ENCODE peak calls at places on chromosomes 16 and 17, in nine cellular contexts. I is ovary, M is H1, V is A549, G is tibial nerve, U is K562, D is SK-N-SH, T is transverse colon, E is esophagus muscularis mucosa. H is an unnamed sample.

GRCh38 chr16:14151256-14152030 is 80.3 kb downstream of the MRTFB start:
- DNase-seq in I (no peak), M (no peak), V (no peak), G (no peak), U (no peak), D (no peak), T (no peak), E (no peak), H (no peak)

GRCh38 chr17:72222971-72223370 is 102.2 kb downstream of the SOX9 start:
- DNase-seq in I (no peak), M (no peak), V (no peak), G (no peak), U (no peak), D (no peak), T (no peak), E (no peak), H (no peak)

GRCh38 chr17:74150428-74151025 is 53.0 kb upstream of the RPL38 start:
- DNase-seq in I (no peak), M (no peak), V (no peak), G (no peak), U (no peak), D (no peak), T (no peak), E (peak), H (no peak)

GRCh38 chr17:75326587-75326955 is 37.3 kb upstream of the SLC25A19 start:
- DNase-seq in I (no peak), M (no peak), V (no peak), G (no peak), U (no peak), D (no peak), T (no peak), E (no peak), H (no peak)

GRCh38 chr17:16314189-16314588 is 39.1 kb downstream of the CENPV start:
- DNase-seq in I (no peak), M (no peak), V (no peak), G (no peak), U (no peak), D (no peak), T (no peak), E (no peak), H (no peak)

GRCh38 chr16:23362460-23363317 is 60.6 kb downstream of the SCNN1B start:
- DNase-seq in I (no peak), M (no peak), V (no peak), G (peak), U (no peak), D (no peak), T (peak), E (no peak), H (peak)

GRCh38 chr16:86773339-86773715 is 195.0 kb downstream of the FOXL1 start:
- DNase-seq in I (no peak), M (no peak), V (no peak), G (no peak), U (no peak), D (no peak), T (no peak), E (no peak), H (no peak)

GRCh38 chr17:57955183-57955952 is at the start of gene CUEDC1:
- DNase-seq in I (peak), M (no peak), V (peak), G (peak), U (peak), D (peak), T (peak), E (peak), H (peak)

GRCh38 chr16:86306046-86306644 is 204.2 kb upstream of the FOXF1 start:
- DNase-seq in I (no peak), M (no peak), V (no peak), G (no peak), U (no peak), D (no peak), T (no peak), E (no peak), H (no peak)

GRCh38 chr16:6976716-6977115 is 355.9 kb upstream of the RBFOX1 start:
- DNase-seq in I (no peak), M (no peak), V (no peak), G (no peak), U (no peak), D (no peak), T (no peak), E (no peak), H (no peak)

GRCh38 chr16:89761304-89761922 is 40.1 kb downstream of the ZNF276 start:
- DNase-seq in I (no peak), M (no peak), V (no peak), G (no peak), U (no peak), D (no peak), T (no peak), E (no peak), H (no peak)

GRCh38 chr17:69223809-69224208 is 4.8 kb downstream of the ABCA10 start:
- DNase-seq in I (no peak), M (no peak), V (no peak), G (no peak), U (no peak), D (no peak), T (no peak), E (no peak), H (no peak)

GRCh38 chr16:50154369-50154947 is 1.4 kb downstream of the TENT4B start:
- DNase-seq in I (no peak), M (no peak), V (peak), G (no peak), U (peak), D (peak), T (peak), E (no peak), H (no peak)

GRCh38 chr17:13346996-13347762 is 254.6 kb downstream of the HS3ST3A1 start:
- DNase-seq in I (no peak), M (no peak), V (no peak), G (no peak), U (peak), D (no peak), T (no peak), E (no peak), H (no peak)

GRCh38 chr17:72076678-72077030 is 44.2 kb upstream of the SOX9 start:
- DNase-seq in I (no peak), M (no peak), V (no peak), G (no peak), U (no peak), D (no peak), T (no peak), E (no peak), H (no peak)

GRCh38 chr16:85541619-85542547 is 71.2 kb upstream of the GSE1 start:
- DNase-seq in I (no peak), M (no peak), V (no peak), G (no peak), U (peak), D (no peak), T (no peak), E (no peak), H (no peak)

GRCh38 chr17:60158751-60159478 is 9.1 kb downstream of the CA4 start:
- DNase-seq in I (no peak), M (no peak), V (no peak), G (no peak), U (no peak), D (peak), T (no peak), E (no peak), H (no peak)

GRCh38 chr16:15482068-15482747 is 47.8 kb downstream of the BMERB1 start:
- DNase-seq in I (peak), M (peak), V (peak), G (no peak), U (peak), D (peak), T (peak), E (peak), H (peak)

GRCh38 chr17:17025621-17026020 is 16.6 kb upstream of the MPRIP start:
- DNase-seq in I (no peak), M (no peak), V (no peak), G (no peak), U (no peak), D (no peak), T (no peak), E (no peak), H (peak)

GRCh38 chr17:41800601-41801373 is 11.0 kb downstream of the P3H4 start:
- DNase-seq in I (peak), M (peak), V (peak), G (no peak), U (peak), D (peak), T (peak), E (no peak), H (peak)

GRCh38 chr16:72985148-72985882 is 62.6 kb downstream of the ZFHX3 start:
- DNase-seq in I (no peak), M (no peak), V (no peak), G (peak), U (no peak), D (no peak), T (no peak), E (no peak), H (no peak)

GRCh38 chr16:23518435-23518891 is 8.2 kb upstream of the GGA2 start:
- DNase-seq in I (no peak), M (no peak), V (no peak), G (no peak), U (peak), D (no peak), T (no peak), E (no peak), H (no peak)

GRCh38 chr17:17351356-17351891 is 48.3 kb downstream of the NT5M start:
- DNase-seq in I (no peak), M (no peak), V (no peak), G (no peak), U (no peak), D (no peak), T (no peak), E (no peak), H (peak)

GRCh38 chr17:64635647-64636305 is 26.3 kb downstream of the SMURF2 start:
- DNase-seq in I (no peak), M (no peak), V (no peak), G (no peak), U (no peak), D (no peak), T (no peak), E (no peak), H (no peak)

GRCh38 chr17:81961087-81961514 is at the start of gene NOTUM:
- DNase-seq in I (no peak), M (no peak), V (peak), G (no peak), U (peak), D (peak), T (no peak), E (no peak), H (no peak)

GRCh38 chr16:3945751-3946603 is 65.5 kb upstream of the CREBBP start:
- DNase-seq in I (no peak), M (no peak), V (peak), G (no peak), U (no peak), D (no peak), T (peak), E (no peak), H (peak)

GRCh38 chr17:81479672-81480071 is 32.9 kb downstream of the ACTG1 start:
- DNase-seq in I (no peak), M (no peak), V (no peak), G (no peak), U (peak), D (no peak), T (no peak), E (no peak), H (no peak)

GRCh38 chr16:56679078-56679730 is 3.1 kb upstream of the MT1X start:
- DNase-seq in I (no peak), M (no peak), V (no peak), G (no peak), U (no peak), D (no peak), T (no peak), E (no peak), H (no peak)

GRCh38 chr17:64441772-64442549 is 7.0 kb upstream of the MILR1 start:
- DNase-seq in I (no peak), M (no peak), V (no peak), G (no peak), U (peak), D (no peak), T (peak), E (no peak), H (no peak)

GRCh38 chr17:48613862-48614694 is 1.0 kb downstream of the HOXB8 start:
- DNase-seq in I (no peak), M (no peak), V (peak), G (no peak), U (no peak), D (no peak), T (no peak), E (no peak), H (no peak)

GRCh38 chr17:14201595-14201994 is 35.1 kb downstream of the CDRT15 start:
- DNase-seq in I (no peak), M (no peak), V (no peak), G (no peak), U (no peak), D (no peak), T (peak), E (no peak), H (no peak)

GRCh38 chr17:45316271-45317112 is at the start of gene MAP3K14:
- DNase-seq in I (peak), M (no peak), V (no peak), G (peak), U (peak), D (peak), T (peak), E (no peak), H (peak)

GRCh38 chr17:4204676-4205075 is 59.1 kb downstream of the ANKFY1 start:
- DNase-seq in I (no peak), M (no peak), V (no peak), G (peak), U (no peak), D (no peak), T (peak), E (no peak), H (no peak)

GRCh38 chr16:23754594-23755483 is at the start of gene CHP2:
- DNase-seq in I (no peak), M (no peak), V (no peak), G (no peak), U (peak), D (peak), T (peak), E (no peak), H (no peak)

GRCh38 chr16:19555938-19556778 is 655 bp downstream of the VPS35L start:
- DNase-seq in I (peak), M (peak), V (peak), G (no peak), U (peak), D (peak), T (peak), E (no peak), H (no peak)

GRCh38 chr17:28839221-28839620 is 3.4 kb downstream of the FAM222B start:
- DNase-seq in I (no peak), M (no peak), V (no peak), G (no peak), U (no peak), D (no peak), T (no peak), E (no peak), H (no peak)

GRCh38 chr17:27579304-27579703 is 51.7 kb upstream of the LGALS9 start:
- DNase-seq in I (no peak), M (no peak), V (no peak), G (no peak), U (no peak), D (no peak), T (no peak), E (no peak), H (no peak)

GRCh38 chr17:27579897-27580321 is 51.1 kb upstream of the LGALS9 start:
- DNase-seq in I (no peak), M (no peak), V (no peak), G (no peak), U (peak), D (no peak), T (no peak), E (no peak), H (no peak)

GRCh38 chr17:27578718-27579085 is 52.3 kb upstream of the LGALS9 start:
- DNase-seq in I (no peak), M (no peak), V (no peak), G (no peak), U (peak), D (no peak), T (no peak), E (no peak), H (no peak)

GRCh38 chr17:27582696-27583095 is 48.3 kb upstream of the LGALS9 start:
- DNase-seq in I (no peak), M (no peak), V (no peak), G (no peak), U (no peak), D (no peak), T (no peak), E (no peak), H (no peak)

GRCh38 chr17:27581016-27581415 is 50.0 kb upstream of the LGALS9 start:
- DNase-seq in I (no peak), M (no peak), V (no peak), G (no peak), U (no peak), D (no peak), T (no peak), E (no peak), H (no peak)
- TF ChIP-seq CTCF in I (no peak), M (no peak), V (no peak), G (no peak), U (no peak), D (no peak), T (no peak), E (no peak), H (no peak)

DNA sequence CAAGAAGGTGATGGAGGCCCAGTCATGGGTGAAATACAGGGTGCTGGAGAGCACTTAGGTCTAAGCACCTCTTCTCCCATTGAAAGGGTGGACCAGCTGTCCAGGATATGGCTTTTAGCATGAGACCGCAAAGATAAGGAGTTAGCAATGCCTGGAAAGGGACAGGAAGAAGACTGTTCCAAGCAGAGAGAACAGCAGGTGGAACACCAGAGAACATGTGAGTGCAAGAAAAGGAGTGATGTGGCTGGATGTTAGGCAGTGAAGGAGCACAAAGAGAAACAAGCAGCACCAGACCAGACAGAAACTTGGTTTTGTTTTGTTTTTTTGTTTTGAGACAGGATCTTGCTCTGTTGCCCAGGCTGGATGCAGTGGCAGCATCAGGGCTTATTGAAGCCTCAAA is 45.4 kb upstream of the CCL1 start:
- DNase-seq in I (no peak), M (no peak), V (no peak), G (no peak), U (no peak), D (no peak), T (no peak), E (no peak), H (no peak)
- TF ChIP-seq EP300 in I (no peak), M (no peak), V (no peak), G (no peak), U (no peak), D (no peak), T (no peak), E (no peak), H (no peak)

DNA sequence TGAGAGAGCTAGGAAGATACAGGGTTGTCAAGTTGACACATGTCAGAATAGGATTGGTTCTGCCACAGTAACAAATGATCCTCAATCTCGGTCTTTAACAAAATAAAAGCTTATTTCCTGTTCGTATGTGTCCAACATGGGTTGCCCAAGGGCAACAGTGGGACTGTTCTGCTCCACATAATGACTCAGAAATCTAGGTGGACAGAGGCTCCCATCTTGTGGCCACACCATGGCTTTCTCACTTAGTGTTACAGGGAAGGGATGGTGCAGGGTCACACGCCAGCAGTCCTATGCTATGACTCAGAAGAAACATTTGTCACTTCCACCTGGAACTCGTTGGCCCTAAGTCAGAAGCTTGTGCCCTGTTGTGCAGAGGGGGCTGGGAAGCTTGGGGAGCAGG is 364.9 kb downstream of the SNX29 start:
- DNase-seq in I (no peak), M (no peak), V (no peak), G (no peak), U (peak), D (no peak), T (no peak), E (no peak), H (no peak)
- TF ChIP-seq CTCF in I (no peak), M (no peak), V (no peak), G (no peak), U (no peak), D (no peak), T (no peak), E (no peak), H (no peak)

DNA sequence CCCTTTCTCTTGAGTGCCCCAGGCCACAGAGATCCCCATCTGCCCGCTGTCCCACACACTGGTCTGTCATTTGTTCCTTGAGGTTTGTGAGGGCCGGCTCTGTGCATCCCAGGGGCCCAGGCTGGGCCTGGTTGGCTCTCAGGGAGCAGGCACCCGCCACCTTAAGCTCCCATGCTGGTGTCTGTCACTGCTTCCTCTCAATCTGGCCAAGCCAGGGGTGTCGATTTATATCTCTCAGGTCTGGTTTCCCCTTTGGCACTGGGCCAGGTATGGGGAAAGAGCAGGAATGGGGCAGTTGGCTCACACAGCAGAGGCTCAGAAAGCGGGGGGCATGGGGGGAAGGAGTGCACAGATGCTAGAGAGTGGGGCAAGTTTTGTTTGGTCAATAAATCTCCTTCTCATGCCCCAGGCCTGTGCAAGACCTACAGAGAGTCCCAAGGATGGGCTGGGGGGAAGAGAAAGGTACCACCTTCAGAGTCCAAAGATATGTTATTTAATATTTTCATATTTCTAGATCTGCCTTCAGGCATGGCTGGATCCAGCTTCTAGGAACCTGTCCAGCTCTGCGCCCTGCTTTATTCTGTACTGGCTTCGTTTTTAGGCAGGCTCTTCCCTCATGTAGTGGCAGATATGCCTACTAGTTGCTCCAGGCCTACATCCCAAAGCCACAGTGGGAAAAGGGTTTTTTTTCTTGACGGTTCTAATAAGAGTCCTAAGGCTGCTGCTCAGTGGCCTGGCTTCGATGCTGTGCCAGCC is 34.3 kb downstream of the IL4R start:
- DNase-seq in I (no peak), M (no peak), V (no peak), G (no peak), U (no peak), D (peak), T (no peak), E (no peak), H (no peak)
- TF ChIP-seq EP300 in I (no peak), M (no peak), V (no peak), G (no peak), U (no peak), D (no peak), T (no peak), E (no peak), H (no peak)

DNA sequence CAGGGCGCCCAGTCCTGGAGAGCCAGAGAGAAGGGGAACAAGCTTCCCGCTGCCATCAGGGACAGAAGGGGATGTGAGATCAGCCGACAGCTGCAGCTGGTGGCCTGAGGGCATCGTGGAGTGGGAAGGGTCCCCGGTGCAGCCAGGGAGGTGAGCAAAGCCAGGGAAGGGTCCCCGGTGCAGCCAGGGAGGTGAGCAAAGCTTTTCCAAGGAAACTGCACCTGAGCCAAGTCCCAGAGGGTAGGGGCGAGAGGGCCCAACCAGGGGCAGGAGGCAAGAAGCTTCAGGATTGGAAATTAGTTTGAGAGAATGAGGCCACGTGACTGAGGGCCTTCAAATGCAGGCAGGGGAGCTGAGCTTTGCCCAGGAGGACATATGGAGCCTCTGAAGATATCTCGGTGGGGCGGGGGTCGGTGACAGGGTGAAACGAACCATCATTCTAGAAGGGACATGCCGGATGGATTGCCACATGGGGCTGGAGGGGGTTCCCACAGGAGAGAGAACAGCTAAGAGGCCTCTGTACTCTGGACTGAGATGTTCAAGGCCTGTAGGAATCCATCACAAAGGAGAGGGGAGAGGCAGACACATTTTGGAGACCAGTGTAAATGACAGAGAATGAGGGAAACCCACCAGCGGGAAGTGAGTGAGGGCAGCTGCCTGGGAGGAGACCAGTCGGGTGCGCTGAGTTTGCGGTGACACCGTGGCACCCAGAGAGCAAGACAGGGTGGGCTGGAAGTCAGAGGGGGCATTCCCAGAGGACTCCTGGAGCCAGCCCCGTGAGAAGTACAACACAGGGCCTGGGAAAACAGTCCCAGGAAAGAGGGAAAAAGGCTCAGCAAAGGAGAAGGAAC is 31.4 kb upstream of the RPH3AL start:
- DNase-seq in I (no peak), M (no peak), V (no peak), G (no peak), U (no peak), D (peak), T (no peak), E (no peak), H (no peak)
- TF ChIP-seq CTCF in I (no peak), M (no peak), V (no peak), G (no peak), U (no peak), D (no peak), T (no peak), E (no peak), H (no peak)